ENCODE peak calls at places on chromosomes 7 and 10, in seven cellular contexts. E is GM20000, F is astrocyte of the spinal cord, H is upper lobe of right lung, A is nephron progenitor cell, T is HFFc6, B is mammary epithelial cell. Z is an unnamed sample.
A peak's percentile ranks its signal among the peaks of the same experiment; 100 is the strongest.

GRCh38 chr10:69742928-69743602 is 58.6 kb upstream of the COL13A1 start:
- DNase-seq in E (no peak), H (no peak), T (no peak), B (no peak), F (no peak), A (peak; percentile 68), Z (no peak)

GRCh38 chr7:70426249-70426880 is 705.6 kb upstream of the GALNT17 start:
- DNase-seq in H (no peak), F (no peak), B (no peak), T (no peak), E (peak; percentile 13), A (no peak), Z (no peak)

GRCh38 chr7:151439855-151440798 is at the start of gene CRYGN:
- DNase-seq in H (peak; percentile 58), T (no peak), A (peak; percentile 55), F (no peak), B (no peak), E (no peak), Z (no peak)

GRCh38 chr7:29207023-29207422 is 12.4 kb downstream of the CHN2 start:
- DNase-seq in E (no peak), A (no peak), B (no peak), H (no peak), T (no peak), F (no peak), Z (no peak)

GRCh38 chr10:7234109-7234508 is 176.7 kb downstream of the SFMBT2 start:
- DNase-seq in H (no peak), B (no peak), F (no peak), E (no peak), T (no peak), A (no peak), Z (no peak)

GRCh38 chr7:20906791-20907190 is 120.1 kb upstream of the SP8 start:
- DNase-seq in H (no peak), A (no peak), B (no peak), F (no peak), T (no peak), E (no peak), Z (no peak)

GRCh38 chr10:129472696-129473555 is 5.9 kb downstream of the MGMT start:
- DNase-seq in F (no peak), B (no peak), E (no peak), A (no peak), T (no peak), H (no peak), Z (no peak)

GRCh38 chr7:51175316-51175991 is 141.2 kb downstream of the COBL start:
- DNase-seq in H (no peak), B (no peak), E (no peak), T (no peak), F (no peak), A (no peak), Z (no peak)

GRCh38 chr10:86056632-86057031 is 310.0 kb downstream of the GRID1 start:
- DNase-seq in F (no peak), A (no peak), H (no peak), E (no peak), T (no peak), B (no peak), Z (no peak)

DNA sequence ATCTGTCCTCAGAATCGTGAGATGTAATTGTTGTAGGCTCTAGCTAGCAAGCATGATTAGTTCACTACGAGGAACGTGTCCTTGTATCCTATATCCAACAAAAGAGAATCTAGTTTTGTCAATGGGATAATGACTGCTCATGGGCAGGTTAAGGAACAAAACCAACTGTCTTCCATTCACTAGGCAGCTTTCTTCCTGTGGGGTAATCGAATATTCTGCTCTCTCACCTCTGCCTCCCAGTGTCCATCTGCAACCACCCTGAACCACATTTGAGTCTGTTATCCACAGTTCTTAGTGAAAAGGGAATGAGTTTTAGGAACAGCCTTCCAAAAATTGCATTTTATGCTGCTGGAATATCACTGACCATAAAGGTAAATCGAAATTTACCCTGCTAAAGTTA is 247.2 kb downstream of the PARD3 start:
- DNase-seq in T (no peak), H (no peak), E (no peak), B (no peak), F (no peak), A (no peak), Z (no peak)
- TF ChIP-seq CTCF in T (no peak), H (no peak), E (no peak), B (no peak), F (no peak), A (no peak), Z (no peak)

GRCh38 chr7:44307301-44307900 is 18.0 kb downstream of the CAMK2B start:
- DNase-seq in H (peak; percentile 43), T (peak; percentile 46), B (peak; percentile 33), F (no peak), E (peak; percentile 64), A (peak; percentile 48), Z (peak; percentile 24)
- TF ChIP-seq CTCF in H (no peak), T (peak; percentile 53), B (peak; percentile 27), F (peak; percentile 40), E (peak; percentile 3), A (no peak), Z (peak; percentile 19)

DNA sequence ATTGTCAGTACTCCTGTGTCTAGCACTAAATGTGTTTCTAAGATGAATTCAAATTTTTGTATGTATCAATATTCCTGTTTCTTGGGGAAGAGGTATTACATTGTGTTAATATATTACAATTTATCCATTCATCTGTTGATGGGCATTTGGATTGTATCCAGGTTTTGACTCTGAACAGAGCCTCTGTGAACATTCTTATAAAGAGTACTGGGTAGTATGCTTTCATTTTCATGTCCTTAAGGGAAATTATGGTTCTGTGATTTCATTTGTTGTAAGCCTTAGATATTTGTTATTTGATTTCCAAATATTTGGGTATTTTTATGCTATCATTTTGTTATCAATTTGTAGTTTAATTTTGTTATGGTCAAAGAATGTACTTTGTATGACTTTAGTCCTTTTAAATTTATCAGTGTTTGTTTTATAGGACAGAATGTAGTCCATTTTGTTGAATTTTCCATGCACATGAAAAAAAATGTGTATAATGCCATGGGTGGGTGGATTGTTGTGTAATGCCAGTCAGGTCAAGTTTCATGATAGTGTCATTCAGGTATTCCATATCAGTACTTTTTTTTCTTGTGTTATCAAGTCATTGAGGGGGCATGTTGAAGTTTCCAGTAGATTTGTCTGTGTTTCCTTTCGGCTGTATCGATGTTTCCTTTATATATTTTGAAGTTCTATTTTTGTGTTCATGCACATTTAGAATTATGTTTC is 38.4 kb downstream of the STAM start:
- DNase-seq in E (no peak), B (no peak), T (no peak), F (no peak), H (no peak), A (no peak), Z (no peak)
- TF ChIP-seq CTCF in E (no peak), B (no peak), T (no peak), F (no peak), H (no peak), A (no peak), Z (no peak)

GRCh38 chr10:64732372-64732715 is 1211.1 kb downstream of the REEP3 start:
- DNase-seq in A (no peak), E (no peak), F (no peak), T (no peak), B (no peak), H (no peak), Z (no peak)

GRCh38 chr10:64738462-64738861 is 1217.3 kb downstream of the REEP3 start:
- DNase-seq in A (no peak), B (no peak), T (no peak), H (no peak), E (no peak), F (no peak), Z (no peak)

GRCh38 chr10:64731016-64731415 is 1209.8 kb downstream of the REEP3 start:
- DNase-seq in F (no peak), H (no peak), A (no peak), B (no peak), E (no peak), T (no peak), Z (no peak)

DNA sequence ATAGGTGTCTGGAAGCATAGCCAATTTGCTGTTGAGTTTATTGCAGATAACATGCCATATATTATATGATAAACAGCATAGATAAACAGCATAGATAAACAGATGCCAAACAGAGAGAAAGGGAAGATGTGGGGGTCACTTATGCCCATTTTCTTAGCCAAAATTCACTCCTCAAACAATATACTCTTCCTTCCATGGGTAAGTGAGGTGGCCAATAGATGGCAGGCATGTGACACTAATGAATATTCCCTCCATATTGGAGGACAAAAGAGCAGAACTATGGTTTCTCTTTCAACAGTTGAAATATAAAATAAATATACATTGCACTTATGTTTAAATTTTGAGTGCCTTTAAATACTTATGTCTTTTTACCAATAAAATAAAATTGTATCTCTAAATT is 1212.8 kb downstream of the REEP3 start:
- DNase-seq in B (no peak), T (no peak), E (peak; percentile 6), H (no peak), F (peak; percentile 40), A (peak; percentile 7), Z (no peak)
- TF ChIP-seq CTCF in B (no peak), T (no peak), E (peak; percentile 42), H (peak; percentile 25), F (peak; percentile 51), A (peak; percentile 39), Z (no peak)

DNA sequence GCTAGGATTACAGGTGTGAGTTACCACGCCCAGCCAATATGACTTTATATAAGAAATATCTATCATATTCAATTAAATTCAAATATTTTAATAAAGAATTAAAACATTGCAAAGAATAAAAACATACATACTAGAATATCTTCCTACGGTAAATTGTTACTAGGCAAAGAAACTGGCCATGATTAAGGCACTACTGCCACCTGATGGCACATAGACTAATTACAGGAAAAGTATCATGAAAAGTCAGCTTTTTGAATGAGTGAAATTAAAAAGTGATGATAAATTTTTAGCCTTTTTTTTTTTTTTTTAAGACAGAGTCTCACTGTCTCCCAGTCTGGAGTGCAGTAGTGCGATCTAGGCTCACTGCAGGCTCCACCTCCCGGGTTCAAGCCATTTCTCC is 30.9 kb downstream of the MRPS33 start:
- DNase-seq in B (no peak), T (no peak), H (no peak), F (no peak), E (no peak), A (no peak), Z (no peak)
- TF ChIP-seq CTCF in B (peak; percentile 24), T (peak; percentile 64), H (peak; percentile 15), F (peak; percentile 14), E (no peak), A (peak; percentile 23), Z (no peak)

GRCh38 chr7:87872356-87872755 is 3.8 kb downstream of the SLC25A40 start:
- DNase-seq in H (no peak), T (no peak), B (no peak), A (no peak), F (no peak), E (no peak), Z (no peak)
- TF ChIP-seq CTCF in H (no peak), T (no peak), B (no peak), A (no peak), F (no peak), E (no peak), Z (no peak)

GRCh38 chr7:94182066-94182465 is 177.9 kb upstream of the BET1 start:
- DNase-seq in H (no peak), F (peak; percentile 89), B (peak; percentile 70), T (peak; percentile 82), A (no peak), E (no peak), Z (peak; percentile 43)
- TF ChIP-seq CTCF in H (no peak), F (no peak), B (no peak), T (no peak), A (no peak), E (no peak), Z (no peak)